ENCODE peak calls at places on chromosome 10, in eight cellular contexts. K, W, P, O, T, G, D and I are unnamed samples.

GRCh38 chr10:49767752-49768151 is 5.6 kb upstream of the OGDHL start:
- DNase-seq in G (no peak), K (no peak), D (no peak), P (no peak), T (no peak), W (no peak), O (no peak), I (no peak)

GRCh38 chr10:32253300-32253699 is 93.7 kb downstream of the EPC1 start:
- DNase-seq in P (no peak), O (no peak), W (no peak), G (no peak), D (no peak), K (no peak), T (peak), I (no peak)

GRCh38 chr10:91159254-91159783 is 61.1 kb upstream of the PCGF5 start:
- DNase-seq in K (no peak), D (no peak), T (no peak), P (no peak), W (peak), G (no peak), O (no peak), I (no peak)

GRCh38 chr10:89536013-89536354 is 590 bp upstream of the SLC16A12 start:
- DNase-seq in W (no peak), D (no peak), P (no peak), G (no peak), T (no peak), K (no peak), O (no peak), I (no peak)

GRCh38 chr10:71462642-71462935 is 65.9 kb downstream of the CDH23 start:
- DNase-seq in W (no peak), K (no peak), D (no peak), P (no peak), G (no peak), T (no peak), O (no peak), I (no peak)

GRCh38 chr10:118394557-118395194 is 52.6 kb upstream of the FAM204A start:
- DNase-seq in P (no peak), T (no peak), O (no peak), G (no peak), D (no peak), K (no peak), W (no peak), I (peak)

GRCh38 chr10:64732372-64732715 is 1211.1 kb downstream of the REEP3 start:
- DNase-seq in T (no peak), W (no peak), D (no peak), K (no peak), P (no peak), O (no peak), G (no peak), I (no peak)

GRCh38 chr10:62073429-62073828 is 171.9 kb downstream of the ARID5B start:
- DNase-seq in K (no peak), G (no peak), T (no peak), P (no peak), O (no peak), W (no peak), D (no peak), I (no peak)

GRCh38 chr10:119726291-119727261 is 726 bp downstream of the INPP5F start:
- DNase-seq in G (peak), K (no peak), T (no peak), D (no peak), O (no peak), W (no peak), P (no peak), I (no peak)

GRCh38 chr10:82750538-82750937 is 875.5 kb downstream of the NRG3 start:
- DNase-seq in O (no peak), W (no peak), T (no peak), D (no peak), P (no peak), G (no peak), K (no peak), I (no peak)

GRCh38 chr10:126216221-126216701 is 172.0 kb downstream of the ADAM12 start:
- DNase-seq in K (peak), W (no peak), D (no peak), O (no peak), P (no peak), G (no peak), T (peak), I (no peak)

GRCh38 chr10:55628260-55628701 is 732.8 kb downstream of the ZWINT start:
- DNase-seq in G (no peak), T (no peak), W (peak), P (no peak), K (no peak), O (no peak), D (no peak), I (no peak)

GRCh38 chr10:95651346-95652115 is 5.0 kb downstream of the ALDH18A1 start:
- DNase-seq in T (peak), O (no peak), D (no peak), G (no peak), W (no peak), K (no peak), P (no peak), I (no peak)

GRCh38 chr10:117306674-117307073 is 65.8 kb downstream of the SLC18A2 start:
- DNase-seq in K (no peak), G (no peak), P (no peak), O (no peak), D (no peak), W (no peak), T (peak), I (no peak)

GRCh38 chr10:132443605-132443997 is 46.6 kb downstream of the PWWP2B start:
- DNase-seq in D (peak), T (peak), O (no peak), W (peak), K (no peak), P (no peak), G (no peak), I (no peak)

GRCh38 chr10:122632031-122632430 is 67.6 kb downstream of the C10orf120 start:
- DNase-seq in P (no peak), T (no peak), O (no peak), W (no peak), G (no peak), D (peak), K (no peak), I (no peak)

GRCh38 chr10:16646474-16647059 is 124.9 kb upstream of the C1QL3 start:
- DNase-seq in W (peak), D (no peak), O (no peak), P (no peak), K (no peak), G (no peak), T (no peak), I (no peak)

GRCh38 chr10:132701846-132702190 is 84.1 kb downstream of the NKX6-2 start:
- DNase-seq in K (no peak), D (peak), G (no peak), T (no peak), O (no peak), W (no peak), P (no peak), I (no peak)

GRCh38 chr10:79374312-79375191 is 27.3 kb downstream of the PPIF start:
- DNase-seq in O (peak), D (peak), P (no peak), T (peak), G (peak), W (peak), K (peak), I (peak)

GRCh38 chr10:93272884-93273675 is 199.4 kb downstream of the CYP26A1 start:
- DNase-seq in P (no peak), O (no peak), G (no peak), K (no peak), D (no peak), T (no peak), W (no peak), I (no peak)

GRCh38 chr10:29032229-29032628 is 256.6 kb upstream of the LYZL1 start:
- DNase-seq in G (no peak), W (no peak), K (no peak), O (no peak), T (no peak), D (no peak), P (no peak), I (no peak)